ENCODE peak calls at places on chromosomes 5 and 9, in four cellular contexts. D is Caco-2, X is heart right ventricle, J is HCT116. Q is an unnamed sample. For H3K27me3, the result is how much of the 10 kb centered on the place peaks cover.

GRCh38 chr5:88803309-88803708 is 79.7 kb downstream of the MEF2C start:
- DNase-seq in D (no peak), X (no peak), J (no peak), Q (peak)

GRCh38 chr9:100394819-100395218 is 32.1 kb upstream of the MSANTD3 start:
- DNase-seq in D (no peak), X (no peak), J (no peak), Q (peak)

GRCh38 chr9:112061152-112061740 is 113.9 kb downstream of the SUSD1 start:
- DNase-seq in D (no peak), X (peak), J (peak), Q (peak)

GRCh38 chr5:14313986-14314690 is 171.0 kb downstream of the TRIO start:
- DNase-seq in D (no peak), X (no peak), J (no peak), Q (no peak)

GRCh38 chr5:179264053-179264540 is 81.2 kb downstream of the ADAMTS2 start:
- DNase-seq in D (no peak), X (no peak), J (no peak), Q (no peak)

GRCh38 chr5:143054480-143054941 is 284.3 kb downstream of the ARHGAP26 start:
- DNase-seq in D (no peak), X (no peak), J (no peak), Q (peak)

GRCh38 chr5:8845316-8845715 is 700.6 kb downstream of the SEMA5A start:
- DNase-seq in D (no peak), X (no peak), J (no peak), Q (peak)

GRCh38 chr9:20835364-20836286 is 151.6 kb downstream of the FOCAD start:
- DNase-seq in D (peak), X (no peak), J (no peak), Q (peak)

GRCh38 chr9:94212091-94212490 is 47.0 kb upstream of the ZNF169 start:
- DNase-seq in D (peak), X (no peak), J (no peak), Q (no peak)

GRCh38 chr5:98341038-98341710 is 432.3 kb upstream of the RGMB start:
- DNase-seq in D (no peak), X (no peak), J (no peak), Q (peak)

GRCh38 chr9:110007477-110008270 is 200.3 kb downstream of the C9orf152 start:
- DNase-seq in D (no peak), X (no peak), J (no peak), Q (no peak)

DNA sequence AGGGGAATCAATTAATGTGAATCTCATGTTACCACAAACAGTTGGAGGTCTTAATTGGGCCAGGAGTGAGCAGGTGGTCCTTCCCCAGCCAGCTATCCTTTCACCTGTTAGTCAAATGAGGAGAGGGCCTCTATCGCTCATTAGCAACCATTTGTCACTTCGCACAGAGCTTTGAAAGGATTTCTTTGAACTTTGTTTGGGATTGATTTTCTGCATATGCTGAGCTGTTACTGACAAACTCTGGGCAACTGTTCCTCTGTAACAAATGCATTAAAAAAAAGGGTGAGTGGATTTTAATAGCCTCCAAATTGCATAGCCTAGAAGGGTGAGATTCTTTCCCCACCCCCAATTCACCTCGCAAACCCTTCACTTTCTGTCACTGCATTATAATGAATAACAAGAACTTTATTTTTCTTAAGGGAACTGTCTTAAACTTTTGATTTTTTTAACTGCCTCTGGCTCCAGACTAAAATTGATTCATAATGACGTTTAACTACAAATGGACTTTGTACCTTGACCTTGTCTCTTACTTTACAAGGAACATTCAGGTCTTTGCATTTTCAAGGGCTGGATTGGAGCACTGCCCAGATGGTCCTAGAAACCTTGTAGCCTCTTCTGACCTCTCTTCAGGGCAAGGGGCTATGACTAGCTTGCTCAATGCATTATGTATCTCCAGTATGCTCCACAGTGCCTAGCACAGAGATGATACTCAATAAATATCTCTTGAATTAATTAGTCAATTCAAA is 612.4 kb upstream of the CLINT1 start:
- DNase-seq in D (no peak), X (no peak), J (no peak), Q (no peak)
- H3K27me3 ChIP-seq in D (under half), X (under half), J (under half), Q (under half)

GRCh38 chr5:168869615-168870227 is 290.6 kb upstream of the PANK3 start:
- DNase-seq in D (no peak), X (peak), J (no peak), Q (no peak)

GRCh38 chr5:168870914-168871313 is 291.7 kb upstream of the PANK3 start:
- DNase-seq in D (no peak), X (no peak), J (no peak), Q (no peak)

GRCh38 chr5:168860081-168860480 is 280.9 kb upstream of the PANK3 start:
- DNase-seq in D (no peak), X (no peak), J (no peak), Q (no peak)

GRCh38 chr5:168867271-168867670 is 288.1 kb upstream of the PANK3 start:
- DNase-seq in D (no peak), X (no peak), J (no peak), Q (no peak)

DNA sequence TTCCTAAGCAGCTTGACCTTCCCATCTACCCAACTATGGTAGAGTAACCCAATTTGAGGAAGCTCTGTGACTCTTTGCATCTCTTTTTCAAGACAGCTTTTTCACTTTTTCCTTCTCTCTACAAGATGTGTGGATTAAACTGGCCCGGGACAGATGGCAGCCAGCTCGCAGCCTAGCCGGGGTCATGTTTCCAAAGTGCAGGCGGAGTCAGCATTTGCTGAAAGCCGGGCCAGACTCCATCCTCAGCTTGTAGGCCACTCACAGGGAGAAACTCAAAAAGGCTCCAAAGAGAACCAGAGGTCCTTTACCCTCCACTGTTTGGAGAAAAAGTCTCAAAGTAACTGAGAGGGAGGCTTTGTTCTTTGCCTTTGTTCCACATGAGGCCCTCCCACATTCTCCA is 286.8 kb upstream of the PANK3 start:
- DNase-seq in D (no peak), X (no peak), J (no peak), Q (no peak)
- H3K27me3 ChIP-seq in D (under half), X (under half), J (half or more), Q (under half)

GRCh38 chr5:51376504-51376903 is 6.7 kb upstream of the ISL1 start:
- DNase-seq in D (no peak), X (no peak), J (no peak), Q (no peak)

GRCh38 chr5:51377151-51378060 is 5.8 kb upstream of the ISL1 start:
- DNase-seq in D (no peak), X (no peak), J (no peak), Q (no peak)

GRCh38 chr5:51378778-51379652 is 4.2 kb upstream of the ISL1 start:
- DNase-seq in D (no peak), X (no peak), J (no peak), Q (no peak)

GRCh38 chr5:51378415-51378777 is 4.9 kb upstream of the ISL1 start:
- DNase-seq in D (no peak), X (no peak), J (no peak), Q (no peak)

DNA sequence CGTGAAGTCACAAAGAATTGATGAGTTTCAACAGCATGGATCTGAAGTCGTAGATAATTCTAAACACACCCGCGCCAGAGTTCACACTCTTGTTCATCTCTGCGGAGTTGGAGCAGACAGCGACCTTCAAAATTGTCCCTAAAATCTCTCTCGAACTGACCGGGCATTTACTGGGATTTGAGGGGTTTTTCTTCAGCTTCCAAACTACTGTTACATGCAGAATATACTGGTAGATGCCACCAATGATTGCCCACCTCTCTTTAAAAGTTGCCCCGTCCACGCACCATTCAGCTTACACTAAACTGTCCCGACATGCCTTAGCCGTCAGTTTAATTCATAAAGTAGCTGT is 5.2 kb upstream of the ISL1 start:
- DNase-seq in D (no peak), X (no peak), J (no peak), Q (no peak)
- H3K27me3 ChIP-seq in D (under half), X (half or more), J (under half), Q (under half)

GRCh38 chr5:113490317-113490716 is 2.1 kb upstream of the MCC start:
- DNase-seq in D (no peak), X (no peak), J (no peak), Q (no peak)

GRCh38 chr5:113488645-113489184 is 462 bp upstream of the MCC start:
- DNase-seq in D (no peak), X (no peak), J (peak), Q (peak)

GRCh38 chr5:113491022-113491421 is 2.8 kb upstream of the MCC start:
- DNase-seq in D (no peak), X (no peak), J (no peak), Q (no peak)

GRCh38 chr5:113487779-113488644 is at the start of gene MCC:
- DNase-seq in D (peak), X (peak), J (peak), Q (peak)

DNA sequence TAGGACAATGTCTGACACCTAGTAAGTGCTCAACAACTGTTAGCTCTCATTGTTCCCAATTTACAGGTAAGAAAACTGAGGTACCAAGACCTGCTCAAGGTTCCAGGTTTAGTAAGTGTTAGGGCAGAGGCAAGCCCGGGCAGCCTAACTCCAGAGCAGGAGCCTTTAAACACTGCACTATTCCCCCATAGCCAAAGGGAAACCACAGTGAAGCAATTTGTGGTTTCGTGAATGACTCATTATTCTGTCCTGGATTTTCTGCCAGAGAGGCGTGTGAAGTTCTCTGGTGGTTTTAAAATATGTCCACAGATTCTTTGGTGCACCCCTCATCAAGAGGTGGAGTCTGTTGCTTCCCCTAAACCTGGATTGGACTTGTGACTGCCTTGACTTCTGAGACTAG is 1.0 kb upstream of the MCC start:
- DNase-seq in D (no peak), X (no peak), J (peak), Q (peak)
- H3K27me3 ChIP-seq in D (under half), X (under half), J (under half), Q (under half)